ENCODE peak calls at places on chromosomes 6 and 20, in four cellular contexts. D is left ventricle myocardium inferior, K is colonic mucosa, U is ovary. Y is an unnamed sample.

GRCh38 chr6:117907600-117908245 is 659 bp downstream of the SLC35F1 start:
- DNase-seq in U (no peak), D (no peak), K (no peak), Y (no peak)

GRCh38 chr6:10559492-10560150 is 38.5 kb downstream of the GCNT2 start:
- DNase-seq in U (no peak), D (no peak), K (no peak), Y (no peak)

GRCh38 chr20:62924567-62925419 is 1.5 kb downstream of the DIDO1 start:
- DNase-seq in K (peak; percentile 56), U (no peak), D (no peak), Y (no peak)

GRCh38 chr20:39800548-39800947 is 838.4 kb downstream of the DHX35 start:
- DNase-seq in D (peak; percentile 56), U (peak; percentile 34), K (no peak), Y (no peak)

GRCh38 chr20:13101276-13101675 is 92.5 kb downstream of the SPTLC3 start:
- DNase-seq in K (no peak), D (no peak), U (no peak), Y (no peak)

GRCh38 chr6:23181301-23182110 is 612.1 kb downstream of the HDGFL1 start:
- DNase-seq in U (no peak), K (no peak), D (no peak), Y (no peak)

GRCh38 chr6:158703840-158704822 is 54.3 kb downstream of the SYTL3 start:
- DNase-seq in U (peak; percentile 91), K (peak; percentile 91), D (peak; percentile 85), Y (peak; percentile 77)

GRCh38 chr6:47248446-47248845 is 61.3 kb downstream of the TNFRSF21 start:
- DNase-seq in D (no peak), U (no peak), K (no peak), Y (no peak)

GRCh38 chr6:20217476-20217855 is 5.2 kb upstream of the MBOAT1 start:
- DNase-seq in U (no peak), K (no peak), D (no peak), Y (no peak)

GRCh38 chr6:135576055-135576454 is 78.5 kb upstream of the AHI1 start:
- DNase-seq in K (no peak), D (no peak), U (no peak), Y (no peak)

DNA sequence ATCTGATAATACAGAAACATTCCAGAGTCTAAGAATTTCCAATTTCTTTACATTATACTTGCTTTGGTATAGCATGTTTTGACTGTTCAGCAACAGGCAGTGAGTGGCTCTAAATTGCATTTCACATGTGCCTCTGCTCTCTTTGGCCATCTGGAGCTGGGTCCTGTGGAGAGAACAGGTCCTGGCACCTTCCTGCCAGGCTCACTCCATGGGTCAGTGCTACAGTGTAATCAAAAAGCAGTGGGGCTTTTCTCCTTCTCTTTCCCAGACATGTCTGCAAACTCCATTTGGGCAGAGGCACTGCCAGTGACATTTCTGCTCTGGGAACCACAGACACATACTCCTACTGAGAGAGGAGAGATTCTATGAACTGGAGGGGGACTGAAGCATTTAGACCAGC is 68.2 kb upstream of the TRAF3IP2 start:
- DNase-seq in U (no peak), K (no peak), D (no peak), Y (no peak)
- H3K36me3 ChIP-seq in U (no peaks in the 10 kb centered on the region), K (no peaks in the 10 kb centered on the region), D (peaks cover 53% of the 10 kb centered on the region), Y (peaks cover 13% of the 10 kb centered on the region)

GRCh38 chr6:8108759-8109539 is 6.6 kb upstream of the EEF1E1 start:
- DNase-seq in U (no peak), D (no peak), K (no peak), Y (no peak)

GRCh38 chr6:8113260-8113659 is 10.9 kb upstream of the EEF1E1 start:
- DNase-seq in D (no peak), U (no peak), K (no peak), Y (no peak)

GRCh38 chr6:8110725-8111124 is 8.4 kb upstream of the EEF1E1 start:
- DNase-seq in U (no peak), K (no peak), D (no peak), Y (no peak)

GRCh38 chr6:8108031-8108660 is 5.8 kb upstream of the EEF1E1 start:
- DNase-seq in D (no peak), K (no peak), U (no peak), Y (peak; percentile 82)

DNA sequence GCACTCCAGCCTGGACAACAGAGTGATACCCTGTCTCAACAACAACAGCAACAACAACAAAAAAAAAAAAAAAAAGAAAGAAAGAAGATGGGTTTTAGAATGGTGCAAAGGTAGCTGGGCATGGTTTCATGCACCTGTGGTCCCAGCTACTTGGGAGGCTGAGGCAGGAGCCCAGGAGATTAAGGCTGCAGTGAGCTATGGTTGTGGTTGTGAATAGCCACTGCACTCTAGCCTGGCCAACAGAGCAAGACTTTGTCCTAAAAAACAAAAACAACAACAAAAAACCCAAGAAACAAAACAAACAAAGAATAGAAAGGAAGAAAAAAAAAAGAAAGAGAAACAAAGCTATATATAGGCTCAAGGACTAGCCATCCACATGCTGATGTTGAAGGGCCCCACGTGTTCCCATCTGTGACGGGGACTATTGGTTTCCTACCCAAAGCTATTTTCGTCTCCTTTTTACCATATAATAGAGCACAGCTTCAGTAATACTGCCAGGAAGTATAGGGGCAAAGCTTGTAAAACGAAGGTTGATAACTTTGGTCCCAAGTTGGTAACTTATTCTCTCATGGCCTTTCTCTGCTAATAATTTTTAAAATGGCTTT is 7.9 kb upstream of the EEF1E1 start:
- DNase-seq in K (no peak), U (no peak), D (no peak), Y (no peak)
- H3K27ac ChIP-seq in K (no peak overlapping the region), U (no peak overlapping the region), D (no peak overlapping the region), Y (no peak overlapping the region)

GRCh38 chr6:169251822-169252804 is 1.5 kb downstream of the THBS2 start:
- DNase-seq in K (no peak), D (no peak), U (peak; percentile 31), Y (peak; percentile 16)

GRCh38 chr6:169254456-169255316 is 1.0 kb upstream of the THBS2 start:
- DNase-seq in D (no peak), K (no peak), U (peak; percentile 42), Y (no peak)

GRCh38 chr6:169253745-169254238 is at the start of gene THBS2:
- DNase-seq in K (no peak), D (peak; percentile 56), U (peak; percentile 77), Y (no peak)

GRCh38 chr6:169252805-169253189 is 849 bp downstream of the THBS2 start:
- DNase-seq in K (no peak), U (peak; percentile 52), D (no peak), Y (no peak)

DNA sequence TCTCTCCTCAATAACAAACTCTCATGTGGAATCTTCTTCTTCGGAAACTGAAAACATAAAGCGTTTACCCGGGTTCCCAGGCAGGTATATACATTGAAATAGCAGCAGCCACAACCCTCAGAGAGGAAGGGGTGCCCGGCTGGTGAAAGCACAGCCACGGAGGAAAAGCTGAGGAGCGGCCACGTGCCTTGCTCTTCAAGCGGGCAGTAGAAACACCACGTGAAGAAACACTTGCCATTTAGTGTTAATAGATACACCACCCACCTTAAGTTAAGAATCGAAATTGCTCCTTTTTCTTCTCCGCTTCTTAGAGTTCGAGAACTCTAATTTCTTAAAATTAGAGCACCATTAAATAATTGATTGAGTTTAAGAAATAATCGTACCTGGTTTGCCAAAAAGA is 305 bp downstream of the THBS2 start:
- DNase-seq in D (no peak), K (no peak), U (peak; percentile 44), Y (no peak)
- H3K4me3 ChIP-seq in D (peak overlapping the region; percentile 54), K (no peak overlapping the region), U (peak overlapping the region; percentile 47), Y (no peak overlapping the region)

GRCh38 chr20:36756482-36756881 is 10.6 kb upstream of the NDRG3 start:
- DNase-seq in D (no peak), K (no peak), U (no peak), Y (no peak)

GRCh38 chr20:36752582-36752981 is 6.7 kb upstream of the NDRG3 start:
- DNase-seq in K (no peak), U (no peak), D (no peak), Y (no peak)

GRCh38 chr20:36760647-36761046 is 12.9 kb downstream of the DSN1 start:
- DNase-seq in K (no peak), D (no peak), U (no peak), Y (no peak)

GRCh38 chr20:36758276-36758675 is 12.4 kb upstream of the NDRG3 start:
- DNase-seq in K (no peak), D (no peak), U (no peak), Y (no peak)

DNA sequence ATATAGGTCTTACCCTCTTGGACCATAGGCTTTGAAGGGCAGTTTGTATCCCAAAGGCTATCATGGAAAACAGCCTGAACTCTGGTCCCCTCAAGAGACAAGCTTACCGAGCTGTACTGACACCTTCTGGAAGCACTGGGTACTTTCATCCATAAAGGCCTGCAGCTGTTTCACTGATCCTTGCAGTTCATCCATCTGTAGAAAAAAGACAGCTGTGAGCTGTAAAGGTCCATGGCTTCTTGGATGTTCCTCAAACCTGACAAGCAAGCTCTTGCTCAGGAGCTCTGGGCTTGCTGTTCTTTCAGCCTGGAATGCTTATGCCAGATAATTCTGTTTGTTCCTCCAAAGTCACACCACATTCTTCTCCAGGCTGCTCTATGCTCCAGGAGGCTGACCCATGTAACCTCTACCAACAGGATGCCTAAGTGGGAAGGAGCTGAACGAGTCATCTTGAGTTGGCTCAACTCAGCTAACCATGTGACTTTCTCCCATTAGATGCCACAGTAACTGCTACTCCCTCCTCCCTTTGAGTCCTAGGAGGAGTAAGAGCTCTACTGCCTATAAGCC is 8.8 kb upstream of the NDRG3 start:
- DNase-seq in U (no peak), K (peak; percentile 48), D (no peak), Y (no peak)
- H3K36me3 ChIP-seq in U (no peaks in the 10 kb centered on the region), K (no peaks in the 10 kb centered on the region), D (peaks cover 20% of the 10 kb centered on the region), Y (peaks cover 52% of the 10 kb centered on the region)

GRCh38 chr20:36499211-36499610 is 42.1 kb upstream of the MYL9 start:
- DNase-seq in D (no peak), K (no peak), U (no peak), Y (no peak)
- H3K27ac ChIP-seq in D (peak overlapping the region; percentile 89), K (no peak overlapping the region), U (no peak overlapping the region), Y (peak overlapping the region; percentile 64)

GRCh38 chr6:12748411-12748810 is 31.8 kb downstream of the PHACTR1 start:
- DNase-seq in D (no peak), U (no peak), K (no peak), Y (no peak)
- H3K4me3 ChIP-seq in D (no peak overlapping the region), U (no peak overlapping the region), K (no peak overlapping the region), Y (no peak overlapping the region)

GRCh38 chr6:43053545-43054205 is at the start of gene CUL7:
- DNase-seq in K (peak; percentile 95), U (peak; percentile 95), D (peak; percentile 93), Y (peak; percentile 95)

GRCh38 chr6:43052225-43052841 is 1.3 kb downstream of the CUL7 start:
- DNase-seq in K (peak; percentile 28), U (peak; percentile 60), D (no peak), Y (no peak)

GRCh38 chr6:43055966-43056365 is 2.3 kb upstream of the CUL7 start:
- DNase-seq in U (no peak), D (no peak), K (no peak), Y (no peak)

GRCh38 chr6:43052842-43053544 is 658 bp downstream of the CUL7 start:
- DNase-seq in K (peak; percentile 41), U (peak; percentile 64), D (no peak), Y (no peak)

GRCh38 chr6:43054206-43054943 is 724 bp upstream of the CUL7 start:
- DNase-seq in K (no peak), D (no peak), U (peak; percentile 70), Y (no peak)
- H3K36me3 ChIP-seq in K (no peaks in the 10 kb centered on the region), D (peaks cover 39% of the 10 kb centered on the region), U (no peaks in the 10 kb centered on the region), Y (peaks cover 71% of the 10 kb centered on the region)

GRCh38 chr20:608970-609369 is 1.1 kb downstream of the TCF15 start:
- DNase-seq in D (no peak), K (no peak), U (no peak), Y (no peak)
- H3K27ac ChIP-seq in D (peak overlapping the region; percentile 94), K (no peak overlapping the region), U (no peak overlapping the region), Y (no peak overlapping the region)

Y was measured in SJSA1.